ENCODE peak calls at places on chromosomes 13 and 19, in eight cellular contexts. One of them, this sample, is unnamed.

GRCh38 chr19:11405846-11406643 is 13.1 kb downstream of the RGL3 start:
- DNase-seq in WERI-Rb-1: no peak
- DNase-seq in activated CD4-positive, alpha-beta T cell treated with anti-CD3 and anti-CD28 coated beads, Interleukin-2, amount 50 U/mL, for 24 hours: no peak
- DNase-seq in WTC11: peak
- DNase-seq in hypothalamus: no peak
- DNase-seq in RWPE1: no peak
- DNase-seq in stimulated activated CD8-positive, alpha-beta memory T cell treated with anti-CD3 and anti-CD28 coated beads, Interleukin-12 subunit alpha, Interleukin-12 subunit beta, amount 100 ng/mL, for 1 hour: no peak
- DNase-seq in HuH-7.5: no peak
- DNase-seq in this sample: peak

GRCh38 chr13:40233731-40234195 is 432.7 kb downstream of the FOXO1 start:
- DNase-seq in WERI-Rb-1: peak
- DNase-seq in activated CD4-positive, alpha-beta T cell treated with anti-CD3 and anti-CD28 coated beads, Interleukin-2, amount 50 U/mL, for 24 hours: no peak
- DNase-seq in WTC11: no peak
- DNase-seq in hypothalamus: no peak
- DNase-seq in RWPE1: peak
- DNase-seq in stimulated activated CD8-positive, alpha-beta memory T cell treated with anti-CD3 and anti-CD28 coated beads, Interleukin-12 subunit alpha, Interleukin-12 subunit beta, amount 100 ng/mL, for 1 hour: no peak
- DNase-seq in HuH-7.5: no peak
- DNase-seq in this sample: no peak

GRCh38 chr13:42170029-42170428 is 101.9 kb upstream of the AKAP11 start:
- DNase-seq in WERI-Rb-1: no peak
- DNase-seq in activated CD4-positive, alpha-beta T cell treated with anti-CD3 and anti-CD28 coated beads, Interleukin-2, amount 50 U/mL, for 24 hours: no peak
- DNase-seq in WTC11: peak
- DNase-seq in hypothalamus: no peak
- DNase-seq in RWPE1: no peak
- DNase-seq in stimulated activated CD8-positive, alpha-beta memory T cell treated with anti-CD3 and anti-CD28 coated beads, Interleukin-12 subunit alpha, Interleukin-12 subunit beta, amount 100 ng/mL, for 1 hour: no peak
- DNase-seq in HuH-7.5: no peak
- DNase-seq in this sample: no peak

GRCh38 chr13:39483326-39483725 is 119.7 kb downstream of the LHFPL6 start:
- DNase-seq in WERI-Rb-1: no peak
- DNase-seq in activated CD4-positive, alpha-beta T cell treated with anti-CD3 and anti-CD28 coated beads, Interleukin-2, amount 50 U/mL, for 24 hours: no peak
- DNase-seq in WTC11: no peak
- DNase-seq in hypothalamus: no peak
- DNase-seq in RWPE1: no peak
- DNase-seq in stimulated activated CD8-positive, alpha-beta memory T cell treated with anti-CD3 and anti-CD28 coated beads, Interleukin-12 subunit alpha, Interleukin-12 subunit beta, amount 100 ng/mL, for 1 hour: no peak
- DNase-seq in HuH-7.5: no peak
- DNase-seq in this sample: no peak

GRCh38 chr13:114140131-114140908 is 7.9 kb upstream of the RASA3 start:
- DNase-seq in WERI-Rb-1: no peak
- DNase-seq in activated CD4-positive, alpha-beta T cell treated with anti-CD3 and anti-CD28 coated beads, Interleukin-2, amount 50 U/mL, for 24 hours: no peak
- DNase-seq in WTC11: peak
- DNase-seq in hypothalamus: no peak
- DNase-seq in RWPE1: no peak
- DNase-seq in stimulated activated CD8-positive, alpha-beta memory T cell treated with anti-CD3 and anti-CD28 coated beads, Interleukin-12 subunit alpha, Interleukin-12 subunit beta, amount 100 ng/mL, for 1 hour: no peak
- DNase-seq in HuH-7.5: no peak
- DNase-seq in this sample: no peak

GRCh38 chr19:12464769-12465725 is 19.6 kb downstream of the ZNF709 start:
- DNase-seq in WERI-Rb-1: no peak
- DNase-seq in activated CD4-positive, alpha-beta T cell treated with anti-CD3 and anti-CD28 coated beads, Interleukin-2, amount 50 U/mL, for 24 hours: no peak
- DNase-seq in WTC11: no peak
- DNase-seq in hypothalamus: no peak
- DNase-seq in RWPE1: no peak
- DNase-seq in stimulated activated CD8-positive, alpha-beta memory T cell treated with anti-CD3 and anti-CD28 coated beads, Interleukin-12 subunit alpha, Interleukin-12 subunit beta, amount 100 ng/mL, for 1 hour: no peak
- DNase-seq in HuH-7.5: no peak
- DNase-seq in this sample: no peak

GRCh38 chr13:24630851-24631341 is 49.3 kb upstream of the ATP12A start:
- DNase-seq in WERI-Rb-1: no peak
- DNase-seq in activated CD4-positive, alpha-beta T cell treated with anti-CD3 and anti-CD28 coated beads, Interleukin-2, amount 50 U/mL, for 24 hours: no peak
- DNase-seq in WTC11: no peak
- DNase-seq in hypothalamus: no peak
- DNase-seq in RWPE1: peak
- DNase-seq in stimulated activated CD8-positive, alpha-beta memory T cell treated with anti-CD3 and anti-CD28 coated beads, Interleukin-12 subunit alpha, Interleukin-12 subunit beta, amount 100 ng/mL, for 1 hour: no peak
- DNase-seq in HuH-7.5: no peak
- DNase-seq in this sample: no peak

GRCh38 chr13:73140804-73141203 is 82.0 kb downstream of the KLF5 start:
- DNase-seq in WERI-Rb-1: no peak
- DNase-seq in activated CD4-positive, alpha-beta T cell treated with anti-CD3 and anti-CD28 coated beads, Interleukin-2, amount 50 U/mL, for 24 hours: no peak
- DNase-seq in WTC11: no peak
- DNase-seq in hypothalamus: no peak
- DNase-seq in RWPE1: no peak
- DNase-seq in stimulated activated CD8-positive, alpha-beta memory T cell treated with anti-CD3 and anti-CD28 coated beads, Interleukin-12 subunit alpha, Interleukin-12 subunit beta, amount 100 ng/mL, for 1 hour: no peak
- DNase-seq in HuH-7.5: no peak
- DNase-seq in this sample: no peak

GRCh38 chr13:21020176-21020575 is 41.2 kb downstream of the LATS2 start:
- DNase-seq in WERI-Rb-1: no peak
- DNase-seq in activated CD4-positive, alpha-beta T cell treated with anti-CD3 and anti-CD28 coated beads, Interleukin-2, amount 50 U/mL, for 24 hours: no peak
- DNase-seq in WTC11: no peak
- DNase-seq in hypothalamus: no peak
- DNase-seq in RWPE1: no peak
- DNase-seq in stimulated activated CD8-positive, alpha-beta memory T cell treated with anti-CD3 and anti-CD28 coated beads, Interleukin-12 subunit alpha, Interleukin-12 subunit beta, amount 100 ng/mL, for 1 hour: no peak
- DNase-seq in HuH-7.5: no peak
- DNase-seq in this sample: no peak

GRCh38 chr13:32309812-32310706 is 5.1 kb downstream of the ZAR1L start:
- DNase-seq in WERI-Rb-1: peak
- DNase-seq in activated CD4-positive, alpha-beta T cell treated with anti-CD3 and anti-CD28 coated beads, Interleukin-2, amount 50 U/mL, for 24 hours: no peak
- DNase-seq in WTC11: no peak
- DNase-seq in hypothalamus: no peak
- DNase-seq in RWPE1: peak
- DNase-seq in stimulated activated CD8-positive, alpha-beta memory T cell treated with anti-CD3 and anti-CD28 coated beads, Interleukin-12 subunit alpha, Interleukin-12 subunit beta, amount 100 ng/mL, for 1 hour: no peak
- DNase-seq in HuH-7.5: peak
- DNase-seq in this sample: peak

GRCh38 chr19:17997969-17998826 is 9.8 kb upstream of the ARRDC2 start:
- DNase-seq in WERI-Rb-1: no peak
- DNase-seq in activated CD4-positive, alpha-beta T cell treated with anti-CD3 and anti-CD28 coated beads, Interleukin-2, amount 50 U/mL, for 24 hours: no peak
- DNase-seq in WTC11: peak
- DNase-seq in hypothalamus: no peak
- DNase-seq in RWPE1: no peak
- DNase-seq in stimulated activated CD8-positive, alpha-beta memory T cell treated with anti-CD3 and anti-CD28 coated beads, Interleukin-12 subunit alpha, Interleukin-12 subunit beta, amount 100 ng/mL, for 1 hour: no peak
- DNase-seq in HuH-7.5: no peak
- DNase-seq in this sample: no peak

GRCh38 chr13:101231751-101232428 is 184.4 kb downstream of the NALCN start:
- DNase-seq in WERI-Rb-1: no peak
- DNase-seq in activated CD4-positive, alpha-beta T cell treated with anti-CD3 and anti-CD28 coated beads, Interleukin-2, amount 50 U/mL, for 24 hours: no peak
- DNase-seq in WTC11: no peak
- DNase-seq in hypothalamus: no peak
- DNase-seq in RWPE1: peak
- DNase-seq in stimulated activated CD8-positive, alpha-beta memory T cell treated with anti-CD3 and anti-CD28 coated beads, Interleukin-12 subunit alpha, Interleukin-12 subunit beta, amount 100 ng/mL, for 1 hour: no peak
- DNase-seq in HuH-7.5: no peak
- DNase-seq in this sample: no peak

GRCh38 chr19:4051175-4052101 is 15.3 kb downstream of the ZBTB7A start:
- DNase-seq in WERI-Rb-1: no peak
- DNase-seq in activated CD4-positive, alpha-beta T cell treated with anti-CD3 and anti-CD28 coated beads, Interleukin-2, amount 50 U/mL, for 24 hours: no peak
- DNase-seq in WTC11: no peak
- DNase-seq in hypothalamus: no peak
- DNase-seq in RWPE1: peak
- DNase-seq in stimulated activated CD8-positive, alpha-beta memory T cell treated with anti-CD3 and anti-CD28 coated beads, Interleukin-12 subunit alpha, Interleukin-12 subunit beta, amount 100 ng/mL, for 1 hour: no peak
- DNase-seq in HuH-7.5: no peak
- DNase-seq in this sample: no peak

GRCh38 chr13:107466326-107466725 is 749.0 kb downstream of the LIG4 start:
- DNase-seq in WERI-Rb-1: no peak
- DNase-seq in activated CD4-positive, alpha-beta T cell treated with anti-CD3 and anti-CD28 coated beads, Interleukin-2, amount 50 U/mL, for 24 hours: no peak
- DNase-seq in WTC11: no peak
- DNase-seq in hypothalamus: no peak
- DNase-seq in RWPE1: peak
- DNase-seq in stimulated activated CD8-positive, alpha-beta memory T cell treated with anti-CD3 and anti-CD28 coated beads, Interleukin-12 subunit alpha, Interleukin-12 subunit beta, amount 100 ng/mL, for 1 hour: no peak
- DNase-seq in HuH-7.5: no peak
- DNase-seq in this sample: no peak

This sample was measured in GM20000.